ENCODE peak calls at places on chromosomes 12 and 14, in five cellular contexts. Z is MM.1S, L is transverse colon, H is aorta, M is trophoblast cell. Y is an unnamed sample.

GRCh38 chr12:4379410-4379809 is at the start of gene FGF23:
- DNase-seq in M (no peak), Z (no peak), L (no peak), H (no peak), Y (peak)

GRCh38 chr14:71245659-71246361 is 338.6 kb downstream of the PCNX1 start:
- DNase-seq in L (no peak), Z (no peak), H (no peak), M (no peak), Y (no peak)

GRCh38 chr12:44157359-44157758 is 321.5 kb downstream of the TMEM117 start:
- DNase-seq in Z (no peak), H (no peak), L (no peak), M (no peak), Y (no peak)

GRCh38 chr12:15527201-15527782 is 205.0 kb downstream of the PTPRO start:
- DNase-seq in Z (no peak), M (no peak), H (peak), L (peak), Y (peak)

GRCh38 chr12:26786491-26787124 is 46.4 kb downstream of the ITPR2 start:
- DNase-seq in H (no peak), Z (no peak), L (no peak), M (no peak), Y (no peak)

GRCh38 chr12:88951860-88952483 is 371.7 kb upstream of the KITLG start:
- DNase-seq in H (no peak), L (no peak), Z (no peak), M (no peak), Y (peak)

GRCh38 chr12:109310247-109311125 is 1.4 kb upstream of the FOXN4 start:
- DNase-seq in L (no peak), M (no peak), Z (peak), H (no peak), Y (peak)

GRCh38 chr14:70036665-70037064 is 152.1 kb downstream of the SLC8A3 start:
- DNase-seq in L (no peak), Z (no peak), M (no peak), H (no peak), Y (peak)

GRCh38 chr12:131843527-131843926 is 15.3 kb downstream of the MMP17 start:
- DNase-seq in M (no peak), Z (no peak), H (no peak), L (no peak), Y (no peak)

GRCh38 chr12:130613131-130613530 is 103.0 kb downstream of the RIMBP2 start:
- DNase-seq in M (no peak), Z (no peak), H (no peak), L (no peak), Y (no peak)

GRCh38 chr12:11702959-11703358 is 53.5 kb downstream of the ETV6 start:
- DNase-seq in H (no peak), Z (peak), L (no peak), M (no peak), Y (no peak)

GRCh38 chr12:230925-231671 is 17.1 kb upstream of the SLC6A12 start:
- DNase-seq in M (no peak), L (no peak), Z (no peak), H (no peak), Y (peak)

GRCh38 chr12:29762637-29763300 is 21.0 kb downstream of the TMTC1 start:
- DNase-seq in M (no peak), L (no peak), Z (no peak), H (no peak), Y (no peak)

GRCh38 chr14:31927348-31927826 is 149.7 kb upstream of the ARHGAP5 start:
- DNase-seq in M (no peak), L (no peak), Z (no peak), H (no peak), Y (peak)

GRCh38 chr12:113165521-113166450 is 16.3 kb downstream of the CFAP73 start:
- DNase-seq in Z (no peak), L (no peak), H (no peak), M (no peak), Y (no peak)

GRCh38 chr12:112537710-112538396 is 119.1 kb downstream of the PTPN11 start:
- DNase-seq in H (no peak), L (no peak), M (peak), Z (no peak), Y (peak)

GRCh38 chr12:54424232-54424631 is 5.2 kb upstream of the ITGA5 start:
- DNase-seq in H (no peak), L (no peak), Z (no peak), M (no peak), Y (no peak)

GRCh38 chr12:54428050-54429013 is 9.3 kb upstream of the ITGA5 start:
- DNase-seq in M (no peak), L (peak), Z (no peak), H (peak), Y (no peak)

GRCh38 chr12:54429014-54429471 is 10.0 kb upstream of the ITGA5 start:
- DNase-seq in M (no peak), L (no peak), H (no peak), Z (no peak), Y (no peak)

GRCh38 chr12:54425696-54426095 is 6.6 kb upstream of the ITGA5 start:
- DNase-seq in Z (no peak), L (no peak), M (no peak), H (no peak), Y (no peak)

DNA sequence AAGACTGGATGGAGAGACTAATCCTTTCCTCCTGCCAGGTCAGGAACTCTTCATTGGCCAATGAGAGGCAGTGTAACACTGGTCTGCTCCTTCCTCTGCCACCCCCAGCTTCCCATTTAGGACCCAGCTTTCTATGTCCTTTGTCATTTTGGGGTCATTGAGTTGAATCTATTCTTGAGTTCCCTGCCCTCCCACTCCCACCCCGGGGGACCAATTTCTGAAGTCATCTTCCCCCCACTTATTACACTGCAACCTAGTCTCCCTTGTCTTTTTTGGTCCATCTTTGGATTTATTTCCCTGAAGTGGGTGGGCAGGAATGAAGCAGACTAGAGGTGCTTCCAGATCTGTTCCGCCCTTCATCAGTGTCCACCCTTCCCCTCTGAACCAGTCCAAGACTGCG is 7.6 kb upstream of the ITGA5 start:
- DNase-seq in H (no peak), M (no peak), Z (no peak), L (no peak), Y (no peak)
- H3K27ac ChIP-seq in H (peak), M (no peak), Z (no peak), L (peak), Y (no peak)

GRCh38 chr12:6941267-6941666 is 2.3 kb upstream of the RNU7-1 start:
- DNase-seq in M (no peak), H (no peak), Z (no peak), L (no peak), Y (no peak)
- H3K27ac ChIP-seq in M (no peak), H (no peak), Z (no peak), L (no peak), Y (no peak)

GRCh38 chr12:94987806-94988205 is 15.7 kb downstream of the NDUFA12 start:
- DNase-seq in H (no peak), Z (no peak), M (no peak), L (no peak), Y (no peak)

GRCh38 chr12:94994312-94994711 is 9.2 kb downstream of the NDUFA12 start:
- DNase-seq in H (no peak), Z (no peak), L (no peak), M (peak), Y (no peak)

GRCh38 chr12:94988471-94988870 is 15.0 kb downstream of the NDUFA12 start:
- DNase-seq in L (no peak), H (no peak), M (no peak), Z (no peak), Y (no peak)

GRCh38 chr12:94990222-94990621 is 13.3 kb downstream of the NDUFA12 start:
- DNase-seq in Z (no peak), L (no peak), M (no peak), H (no peak), Y (no peak)
- H3K27ac ChIP-seq in Z (no peak), L (no peak), M (no peak), H (no peak), Y (no peak)

GRCh38 chr14:96105921-96106441 is 66.8 kb downstream of the C14orf132 start:
- DNase-seq in H (peak), M (peak), L (peak), Z (no peak), Y (no peak)
- H3K27ac ChIP-seq in H (no peak), M (no peak), L (peak), Z (no peak), Y (no peak)

GRCh38 chr12:121812921-121813896 is 9.4 kb downstream of the SETD1B start:
- DNase-seq in L (no peak), H (peak), M (no peak), Z (no peak), Y (no peak)

GRCh38 chr12:121811434-121812319 is 7.9 kb downstream of the SETD1B start:
- DNase-seq in M (peak), Z (peak), H (peak), L (peak), Y (peak)

GRCh38 chr12:121813951-121814350 is 10.1 kb downstream of the SETD1B start:
- DNase-seq in H (peak), L (no peak), Z (no peak), M (no peak), Y (no peak)

GRCh38 chr12:121810833-121811433 is 7.1 kb downstream of the SETD1B start:
- DNase-seq in Z (no peak), H (no peak), L (no peak), M (no peak), Y (no peak)

DNA sequence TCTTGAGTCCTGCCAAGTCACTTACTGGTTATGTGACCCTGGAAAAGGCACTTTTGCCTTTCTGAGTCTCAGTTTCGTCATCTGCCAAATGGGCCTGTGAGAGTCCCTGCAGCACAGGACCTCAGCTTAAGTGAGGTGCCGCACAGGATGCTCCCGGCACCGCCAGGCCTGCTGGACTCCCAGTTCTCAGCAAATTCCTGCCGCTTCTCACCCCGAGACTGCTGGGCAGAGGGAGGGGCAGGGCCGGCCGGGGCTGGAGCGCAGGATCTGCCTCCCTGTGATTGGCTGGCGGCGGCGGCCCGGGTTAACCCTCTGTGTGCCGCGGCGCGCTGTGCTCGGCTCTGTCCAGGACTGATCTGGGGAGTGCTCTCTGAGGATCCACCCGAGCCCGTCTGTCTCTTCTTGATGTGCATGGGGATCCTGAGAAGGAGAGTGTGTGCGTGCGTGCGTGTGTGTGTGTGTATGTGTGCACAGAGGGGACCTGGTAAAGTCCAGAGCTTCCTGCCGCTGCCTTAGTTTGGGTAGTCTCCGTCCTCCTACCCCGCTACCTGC is 8.6 kb downstream of the SETD1B start:
- DNase-seq in H (peak), L (peak), M (no peak), Z (no peak), Y (peak)
- H3K27ac ChIP-seq in H (peak), L (peak), M (no peak), Z (no peak), Y (no peak)

GRCh38 chr14:55349565-55349964 is 62.1 kb downstream of the ATG14 start:
- DNase-seq in L (peak), Z (no peak), H (no peak), M (no peak), Y (no peak)

GRCh38 chr14:55348766-55349453 is 62.7 kb downstream of the ATG14 start:
- DNase-seq in H (no peak), Z (no peak), L (no peak), M (no peak), Y (no peak)

GRCh38 chr14:55350461-55350860 is 61.2 kb downstream of the ATG14 start:
- DNase-seq in Z (no peak), H (no peak), M (no peak), L (no peak), Y (no peak)

GRCh38 chr14:55351111-55351510 is 60.5 kb downstream of the ATG14 start:
- DNase-seq in H (no peak), Z (no peak), M (no peak), L (no peak), Y (no peak)

GRCh38 chr14:55347040-55347439 is 64.6 kb downstream of the ATG14 start:
- DNase-seq in L (peak), H (no peak), Z (no peak), M (no peak), Y (no peak)
- H3K27ac ChIP-seq in L (peak), H (no peak), Z (no peak), M (no peak), Y (no peak)

GRCh38 chr12:20367731-20368652 is at the start of gene PDE3A:
- DNase-seq in Z (peak), M (no peak), L (peak), H (peak), Y (peak)
- H3K27ac ChIP-seq in Z (no peak), M (peak), L (peak), H (peak), Y (no peak)

GRCh38 chr12:6520186-6520585 is 14.1 kb upstream of the GAPDH start:
- DNase-seq in L (no peak), H (no peak), M (no peak), Z (no peak), Y (no peak)
- H3K27ac ChIP-seq in L (no peak), H (no peak), M (no peak), Z (no peak), Y (no peak)

DNA sequence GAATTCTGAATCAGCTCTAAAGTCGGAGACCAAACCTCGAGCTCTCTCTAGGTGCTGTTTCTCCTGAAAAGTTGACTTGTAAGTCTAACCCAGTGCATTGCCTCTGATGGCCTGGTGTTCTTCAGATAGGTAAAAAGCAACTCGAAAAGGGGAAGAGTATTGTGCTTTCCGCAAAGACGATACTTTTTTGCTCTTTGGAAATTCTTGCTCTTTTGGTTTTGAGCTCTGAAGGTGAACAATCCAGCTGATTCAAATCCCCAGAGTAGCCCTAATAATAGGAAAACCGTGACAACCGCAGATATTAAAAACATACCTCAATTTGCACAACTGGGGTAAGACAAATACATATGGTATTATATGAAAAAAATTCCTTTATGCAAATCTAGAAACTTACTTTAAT is 447.4 kb downstream of the RAD51B start:
- DNase-seq in H (no peak), M (no peak), Z (no peak), L (no peak), Y (no peak)
- H3K27ac ChIP-seq in H (no peak), M (no peak), Z (no peak), L (peak), Y (no peak)

DNA sequence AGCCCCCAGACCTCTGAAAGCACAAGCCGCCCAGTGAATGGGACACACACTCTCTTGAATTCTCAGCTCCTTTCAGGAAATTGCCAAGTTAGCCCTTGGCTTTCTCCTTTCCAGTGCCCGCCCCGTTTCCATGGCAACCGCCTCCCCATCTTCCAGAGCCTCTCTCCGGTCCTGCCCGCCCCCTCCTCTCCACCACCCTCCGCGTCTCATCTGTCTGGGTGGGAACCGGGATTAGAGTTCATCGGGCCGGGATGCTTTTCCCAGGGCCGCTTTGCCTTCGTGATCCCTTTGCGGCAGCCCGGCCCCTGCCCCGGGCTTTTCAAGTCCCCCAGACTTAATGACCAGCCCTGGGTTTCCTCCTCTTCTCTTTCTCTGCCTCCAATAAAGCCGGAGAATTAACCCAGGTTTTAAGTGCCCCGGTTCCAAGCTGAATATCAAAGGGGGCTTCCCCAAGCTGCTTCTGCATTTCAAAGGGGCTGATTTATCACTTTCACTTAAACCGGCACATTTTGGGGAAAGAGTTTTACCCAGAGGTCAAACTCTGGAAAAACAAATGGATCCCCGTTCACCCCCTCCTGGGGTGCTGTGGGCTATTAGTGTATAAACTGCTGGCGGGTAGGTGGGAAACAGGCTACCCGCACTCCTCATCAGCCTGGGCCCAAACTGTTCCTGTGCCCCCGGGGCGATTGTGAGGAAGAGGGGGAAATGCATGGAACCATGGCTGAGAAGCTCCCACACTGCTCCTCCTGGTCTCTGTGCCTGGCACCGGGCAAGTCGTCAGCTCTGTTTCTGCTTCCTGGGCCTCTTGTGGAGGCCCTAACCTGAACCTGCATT is 101.6 kb downstream of the ZFP36L1 start:
- DNase-seq in L (no peak), M (no peak), H (no peak), Z (no peak), Y (peak)
- H3K27ac ChIP-seq in L (no peak), M (no peak), H (no peak), Z (no peak), Y (no peak)

Y was measured in neural progenitor cell.